ENCODE peak calls at places on chromosomes 13 and 19, in eight cellular contexts. F is IMR-90, G is tibial nerve, B is lower leg skin, X is GM12878, O is NB4, P is uterus, E is breast epithelium. J is an unnamed sample.

GRCh38 chr19:17755977-17756670 is 4.8 kb downstream of the FCHO1 start:
- DNase-seq in F (peak), G (no peak), B (no peak), X (peak), O (peak), P (no peak), E (no peak), J (peak)

GRCh38 chr13:19794552-19795143 is 11.9 kb upstream of the PSPC1 start:
- DNase-seq in F (no peak), G (no peak), B (no peak), X (no peak), O (peak), P (no peak), E (peak), J (no peak)

GRCh38 chr13:33186851-33187250 is 98.7 kb downstream of the STARD13 start:
- DNase-seq in F (peak), G (no peak), B (no peak), X (no peak), O (peak), P (no peak), E (no peak), J (no peak)

GRCh38 chr13:50810998-50811397 is 32.5 kb downstream of the DLEU7 start:
- DNase-seq in F (no peak), G (no peak), B (no peak), X (peak), O (peak), P (no peak), E (no peak), J (no peak)

GRCh38 chr19:35509018-35509652 is 4.3 kb downstream of the DMKN start:
- DNase-seq in F (no peak), G (no peak), B (no peak), X (peak), O (no peak), P (peak), E (peak), J (peak)

GRCh38 chr13:81927347-81927746 is 1586.4 kb upstream of the SPRY2 start:
- DNase-seq in F (no peak), G (no peak), B (no peak), X (no peak), O (no peak), P (no peak), E (no peak), J (no peak)

GRCh38 chr19:40241809-40242384 is 15.4 kb upstream of the CCNP start:
- DNase-seq in F (no peak), G (peak), B (no peak), X (no peak), O (peak), P (peak), E (peak), J (no peak)

GRCh38 chr19:7632340-7633203 is 947 bp downstream of the PCP2 start:
- DNase-seq in F (no peak), G (no peak), B (no peak), X (no peak), O (no peak), P (no peak), E (no peak), J (no peak)

GRCh38 chr13:77733674-77734073 is 36.2 kb downstream of the SLAIN1 start:
- DNase-seq in F (no peak), G (no peak), B (no peak), X (no peak), O (no peak), P (no peak), E (no peak), J (no peak)

GRCh38 chr13:99828114-99828513 is 143.5 kb downstream of the ZIC5 start:
- DNase-seq in F (no peak), G (no peak), B (no peak), X (peak), O (no peak), P (no peak), E (no peak), J (no peak)

GRCh38 chr13:35191883-35192282 is 249.8 kb downstream of the NBEA start:
- DNase-seq in F (no peak), G (no peak), B (no peak), X (no peak), O (no peak), P (no peak), E (no peak), J (no peak)

GRCh38 chr13:102584423-102584822 is 12.4 kb upstream of the TPP2 start:
- DNase-seq in F (no peak), G (no peak), B (no peak), X (no peak), O (peak), P (no peak), E (no peak), J (no peak)

GRCh38 chr19:18699403-18700054 is 16.0 kb downstream of the CRTC1 start:
- DNase-seq in F (no peak), G (no peak), B (no peak), X (no peak), O (no peak), P (no peak), E (no peak), J (no peak)

GRCh38 chr19:17376935-17377600 is at the start of gene PLVAP:
- DNase-seq in F (no peak), G (no peak), B (no peak), X (no peak), O (peak), P (no peak), E (no peak), J (no peak)

GRCh38 chr19:45137179-45137761 is 23.5 kb downstream of the NKPD1 start:
- DNase-seq in F (no peak), G (no peak), B (no peak), X (peak), O (no peak), P (no peak), E (no peak), J (no peak)

GRCh38 chr13:90233933-90234672 is 1113.4 kb upstream of the MIR17HG start:
- DNase-seq in F (no peak), G (no peak), B (no peak), X (no peak), O (no peak), P (no peak), E (no peak), J (no peak)

GRCh38 chr19:56314018-56314583 is 538 bp downstream of the ZSCAN5A start:
- DNase-seq in F (peak), G (no peak), B (no peak), X (no peak), O (no peak), P (no peak), E (no peak), J (no peak)

GRCh38 chr19:7887408-7888144 is 734 bp upstream of the LRRC8E start:
- DNase-seq in F (no peak), G (no peak), B (no peak), X (no peak), O (no peak), P (no peak), E (no peak), J (no peak)

GRCh38 chr13:113209880-113210421 is 538 bp downstream of the CUL4A start:
- DNase-seq in F (peak), G (no peak), B (peak), X (no peak), O (peak), P (peak), E (peak), J (peak)

GRCh38 chr13:49214917-49215376 is 5.2 kb upstream of the MLNR start:
- DNase-seq in F (peak), G (no peak), B (no peak), X (no peak), O (peak), P (no peak), E (no peak), J (peak)

GRCh38 chr19:12788682-12789097 is 2.6 kb upstream of the JUNB start:
- DNase-seq in F (peak), G (no peak), B (peak), X (peak), O (peak), P (peak), E (peak), J (peak)

GRCh38 chr19:367963-368623 is 23.5 kb upstream of the MIER2 start:
- DNase-seq in F (no peak), G (no peak), B (peak), X (no peak), O (peak), P (no peak), E (no peak), J (peak)

GRCh38 chr19:31140717-31141116 is 208.5 kb downstream of the TSHZ3 start:
- DNase-seq in F (peak), G (no peak), B (peak), X (no peak), O (no peak), P (no peak), E (no peak), J (no peak)

GRCh38 chr13:94346261-94347019 is 133.0 kb downstream of the DCT start:
- DNase-seq in F (no peak), G (no peak), B (no peak), X (no peak), O (no peak), P (no peak), E (no peak), J (no peak)

GRCh38 chr13:114248011-114248410 is 13.3 kb downstream of the CDC16 start:
- DNase-seq in F (peak), G (no peak), B (no peak), X (no peak), O (no peak), P (no peak), E (no peak), J (no peak)

GRCh38 chr13:97648171-97648880 is 214.4 kb downstream of the RAP2A start:
- DNase-seq in F (no peak), G (no peak), B (no peak), X (no peak), O (no peak), P (no peak), E (no peak), J (no peak)

GRCh38 chr13:86974251-86974994 is 696.7 kb upstream of the SLITRK5 start:
- DNase-seq in F (no peak), G (no peak), B (no peak), X (no peak), O (no peak), P (no peak), E (no peak), J (peak)

GRCh38 chr19:28291874-28292273 is 921.1 kb downstream of the UQCRFS1 start:
- DNase-seq in F (no peak), G (no peak), B (no peak), X (no peak), O (no peak), P (no peak), E (no peak), J (no peak)

GRCh38 chr19:19738564-19738963 is 5.7 kb upstream of the ZNF14 start:
- DNase-seq in F (no peak), G (no peak), B (no peak), X (no peak), O (no peak), P (no peak), E (no peak), J (no peak)

GRCh38 chr13:111573362-111573761 is 252.9 kb downstream of the TEX29 start:
- DNase-seq in F (no peak), G (no peak), B (no peak), X (no peak), O (no peak), P (no peak), E (no peak), J (no peak)

GRCh38 chr13:113742000-113742441 is 17.0 kb upstream of the TMEM255B start:
- DNase-seq in F (peak), G (no peak), B (no peak), X (no peak), O (peak), P (no peak), E (no peak), J (no peak)

GRCh38 chr19:45469132-45469834 is 1.5 kb downstream of the FOSB start:
- DNase-seq in F (peak), G (peak), B (peak), X (peak), O (peak), P (peak), E (peak), J (peak)

GRCh38 chr13:32323912-32324311 is 8.6 kb downstream of the BRCA2 start:
- DNase-seq in F (peak), G (no peak), B (no peak), X (no peak), O (no peak), P (no peak), E (no peak), J (no peak)

GRCh38 chr19:4695224-4695731 is 25.1 kb upstream of the MYDGF start:
- DNase-seq in F (no peak), G (no peak), B (no peak), X (no peak), O (no peak), P (no peak), E (peak), J (no peak)

GRCh38 chr13:99046851-99047250 is 69.0 kb upstream of the DOCK9 start:
- DNase-seq in F (no peak), G (no peak), B (no peak), X (no peak), O (no peak), P (no peak), E (no peak), J (no peak)

GRCh38 chr13:111962431-111962891 is 104.5 kb upstream of the SOX1 start:
- DNase-seq in F (no peak), G (no peak), B (peak), X (no peak), O (peak), P (no peak), E (no peak), J (no peak)

GRCh38 chr19:1944088-1944915 is 3.3 kb downstream of the CSNK1G2 start:
- DNase-seq in F (no peak), G (no peak), B (no peak), X (no peak), O (no peak), P (no peak), E (no peak), J (no peak)
- H3K4me3 ChIP-seq in F (no peak), G (no peak), B (no peak), X (peak), O (no peak), P (no peak), E (no peak), J (no peak)

GRCh38 chr19:3132971-3133792 is 2.7 kb upstream of the GNA15 start:
- DNase-seq in F (peak), G (no peak), B (no peak), X (peak), O (peak), P (no peak), E (no peak), J (peak)
- TF ChIP-seq POLR2A in F (no peak), G (no peak), B (no peak), X (peak), O (no peak), P (no peak), E (no peak), J (no peak)

DNA sequence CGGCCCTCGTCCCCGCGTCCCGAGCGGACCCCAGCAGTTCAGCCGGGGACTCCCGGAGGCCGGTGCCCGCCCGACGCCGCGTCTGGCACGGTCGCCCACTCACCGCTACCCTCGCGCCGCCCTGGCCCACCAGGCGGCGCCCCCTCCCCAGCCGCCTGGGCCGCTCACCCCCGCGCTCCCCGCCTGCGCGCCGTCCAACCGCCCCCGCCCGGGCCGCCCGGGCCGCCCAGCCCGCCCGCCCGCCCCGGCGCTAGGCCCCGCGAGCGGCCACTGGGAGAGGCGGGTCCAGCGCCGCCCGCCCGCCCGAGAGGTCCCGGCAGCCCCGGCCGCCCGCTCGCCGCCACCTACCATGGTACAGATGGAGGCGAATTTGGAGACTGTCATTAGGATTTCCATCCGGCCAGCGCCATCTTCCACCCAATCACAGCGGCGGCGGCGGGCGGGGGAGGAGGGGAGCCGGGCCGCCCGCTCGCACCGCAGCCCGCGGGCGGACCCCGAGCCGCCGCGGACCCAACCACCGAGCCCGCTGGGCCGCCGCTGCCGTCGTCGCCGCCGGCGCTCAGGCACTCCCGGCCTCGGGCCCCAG is at the start of gene USP12:
- DNase-seq in F (peak), G (no peak), B (no peak), X (no peak), O (peak), P (no peak), E (peak), J (no peak)
- H3K4me3 ChIP-seq in F (peak), G (peak), B (peak), X (peak), O (peak), P (peak), E (peak), J (peak)

GRCh38 chr13:43478178-43478577 is 308.6 kb downstream of the ENOX1 start:
- DNase-seq in F (no peak), G (no peak), B (no peak), X (no peak), O (no peak), P (no peak), E (no peak), J (no peak)
- TF ChIP-seq POLR2A in F (no peak), G (no peak), B (no peak), X (no peak), O (no peak), P (no peak), E (no peak), J (no peak)

DNA sequence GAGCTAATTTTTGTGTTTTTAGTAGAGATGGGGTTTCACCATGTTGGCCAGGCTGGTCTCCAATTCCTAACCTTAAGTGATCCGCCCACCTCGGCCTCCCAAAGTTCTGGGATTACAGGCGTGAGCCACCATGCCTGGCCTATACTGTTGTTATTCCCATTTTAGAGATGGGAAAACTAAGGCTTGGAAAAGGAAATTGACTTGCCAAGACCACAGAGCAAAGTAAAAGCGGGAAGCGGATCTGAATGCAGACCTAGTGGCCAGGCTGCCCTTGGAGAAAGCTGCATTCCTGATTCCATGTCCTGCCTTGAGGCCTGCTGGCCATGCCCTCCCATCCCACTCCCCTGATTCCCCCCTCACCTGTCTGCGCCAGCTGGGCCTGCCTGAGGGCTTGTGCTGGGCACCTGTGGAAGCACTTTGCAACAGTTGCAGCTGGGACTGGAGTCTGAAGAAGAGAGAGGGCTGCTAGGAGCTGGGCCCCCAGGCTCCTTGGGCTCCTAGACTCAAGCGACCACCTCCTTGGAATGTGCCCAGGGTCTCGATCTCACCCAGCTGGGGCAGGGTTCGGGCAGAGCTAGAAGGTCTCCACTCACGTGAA is 5.7 kb downstream of the PALM3 start:
- DNase-seq in F (no peak), G (no peak), B (no peak), X (no peak), O (no peak), P (no peak), E (no peak), J (no peak)
- H3K4me3 ChIP-seq in F (no peak), G (no peak), B (no peak), X (no peak), O (no peak), P (no peak), E (no peak), J (no peak)

GRCh38 chr19:5826531-5827341 is 12.8 kb downstream of the FUT6 start:
- DNase-seq in F (no peak), G (no peak), B (peak), X (no peak), O (peak), P (no peak), E (peak), J (peak)

GRCh38 chr19:5829567-5830315 is 9.8 kb downstream of the FUT6 start:
- DNase-seq in F (no peak), G (no peak), B (no peak), X (no peak), O (no peak), P (no peak), E (no peak), J (no peak)

GRCh38 chr19:5828661-5829566 is 10.6 kb downstream of the FUT6 start:
- DNase-seq in F (no peak), G (no peak), B (no peak), X (no peak), O (peak), P (no peak), E (no peak), J (no peak)

GRCh38 chr19:5827342-5827890 is 12.1 kb downstream of the FUT6 start:
- DNase-seq in F (no peak), G (no peak), B (no peak), X (no peak), O (no peak), P (no peak), E (no peak), J (no peak)

DNA sequence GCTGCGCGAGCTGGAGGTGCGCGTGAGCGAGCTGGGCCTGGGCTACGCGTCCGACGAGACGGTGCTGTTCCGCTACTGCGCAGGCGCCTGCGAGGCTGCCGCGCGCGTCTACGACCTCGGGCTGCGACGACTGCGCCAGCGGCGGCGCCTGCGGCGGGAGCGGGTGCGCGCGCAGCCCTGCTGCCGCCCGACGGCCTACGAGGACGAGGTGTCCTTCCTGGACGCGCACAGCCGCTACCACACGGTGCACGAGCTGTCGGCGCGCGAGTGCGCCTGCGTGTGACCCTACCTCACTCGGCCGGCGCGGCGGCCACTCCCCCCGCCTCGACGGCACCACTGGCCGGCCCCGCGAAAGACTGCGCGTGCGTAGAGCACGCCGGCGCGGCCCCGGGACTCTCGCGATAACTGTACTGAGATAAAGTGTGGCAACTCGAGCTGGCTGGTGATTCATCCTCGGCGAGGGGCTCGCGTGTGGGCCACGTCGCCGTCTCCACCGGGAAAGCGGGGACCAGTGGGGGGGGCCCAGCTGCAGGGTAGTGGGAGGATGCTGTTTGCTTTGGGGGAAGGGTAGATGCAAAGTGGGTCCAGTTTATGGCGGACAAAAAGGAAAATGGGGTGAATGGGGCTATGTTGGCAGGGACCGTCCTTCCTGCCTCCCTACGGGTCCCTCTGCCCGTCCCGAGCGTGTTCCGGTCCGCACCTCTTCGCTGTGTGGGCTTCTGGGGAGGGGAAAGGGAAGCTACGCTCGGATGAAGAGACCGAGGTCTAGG is 11.4 kb downstream of the FUT6 start:
- DNase-seq in F (peak), G (peak), B (peak), X (peak), O (peak), P (peak), E (peak), J (peak)
- TF ChIP-seq POLR2A in F (peak), G (peak), B (no peak), X (peak), O (peak), P (peak), E (peak), J (peak)

GRCh38 chr13:80083516-80084085 is 257.3 kb downstream of the SPRY2 start:
- DNase-seq in F (peak), G (no peak), B (no peak), X (no peak), O (no peak), P (no peak), E (no peak), J (no peak)
- H3K4me3 ChIP-seq in F (no peak), G (no peak), B (no peak), X (no peak), O (no peak), P (no peak), E (no peak), J (no peak)